ENCODE peak calls at places on chromosomes 6 and 20, in five cellular contexts. U is prostate gland, C is NCI-H446, G is AG04450, T is GM04504. P is an unnamed sample.

GRCh38 chr6:32941412-32941784 is 570 bp upstream of the HLA-DMB start:
- DNase-seq in T (no peak), U (no peak), C (no peak), G (no peak), P (no peak)

GRCh38 chr20:10604865-10605440 is 68.8 kb downstream of the JAG1 start:
- DNase-seq in G (no peak), C (no peak), U (no peak), T (no peak), P (no peak)

GRCh38 chr20:39048000-39048696 is 86.0 kb downstream of the DHX35 start:
- DNase-seq in C (peak; percentile 89), G (peak; percentile 58), U (peak; percentile 62), T (peak; percentile 53), P (peak; percentile 68)

GRCh38 chr20:49646528-49646927 is 67.2 kb downstream of the B4GALT5 start:
- DNase-seq in T (no peak), G (no peak), C (no peak), U (no peak), P (no peak)

GRCh38 chr6:130366011-130366963 is at the start of gene TMEM200A:
- DNase-seq in G (no peak), U (no peak), T (peak; percentile 36), C (no peak), P (no peak)

GRCh38 chr20:64247970-64248841 is 7.3 kb upstream of the PCMTD2 start:
- DNase-seq in U (no peak), C (no peak), G (no peak), T (no peak), P (no peak)

GRCh38 chr20:41183391-41183790 is 46.0 kb downstream of the PLCG1 start:
- DNase-seq in G (no peak), U (no peak), T (no peak), C (no peak), P (no peak)

GRCh38 chr6:30213999-30214982 is 1.1 kb upstream of the TRIM26 start:
- DNase-seq in T (no peak), C (peak; percentile 10), G (peak; percentile 18), U (peak; percentile 77), P (peak; percentile 83)

GRCh38 chr20:45924391-45925261 is 9.9 kb upstream of the PCIF1 start:
- DNase-seq in U (no peak), T (no peak), C (peak; percentile 41), G (no peak), P (no peak)

GRCh38 chr20:41055679-41056078 is 27.1 kb downstream of the TOP1 start:
- DNase-seq in C (no peak), T (no peak), G (no peak), U (no peak), P (no peak)

GRCh38 chr6:109793793-109794192 is 102.7 kb downstream of the FIG4 start:
- DNase-seq in C (peak; percentile 58), G (peak; percentile 73), T (peak; percentile 90), U (peak; percentile 45), P (peak; percentile 42)

GRCh38 chr6:142927274-142927586 is 17.7 kb downstream of the HIVEP2 start:
- DNase-seq in T (no peak), G (no peak), U (no peak), C (no peak), P (no peak)

GRCh38 chr20:18908109-18908508 is 94.5 kb downstream of the SCP2D1 start:
- DNase-seq in U (no peak), C (no peak), G (no peak), T (no peak), P (no peak)

GRCh38 chr20:35504751-35505150 is 24.7 kb downstream of the C20orf173 start:
- DNase-seq in T (no peak), C (peak; percentile 28), G (no peak), U (no peak), P (no peak)

GRCh38 chr6:101417899-101418298 is 24.4 kb downstream of the GRIK2 start:
- DNase-seq in G (no peak), T (no peak), C (no peak), U (no peak), P (no peak)

GRCh38 chr6:81758221-81758620 is 5.7 kb upstream of the TENT5A start:
- DNase-seq in U (no peak), T (no peak), G (no peak), C (no peak), P (no peak)

GRCh38 chr20:4546786-4547185 is 174.9 kb upstream of the PRND start:
- DNase-seq in U (no peak), C (no peak), T (peak; percentile 57), G (peak; percentile 47), P (no peak)

GRCh38 chr20:44810061-44810390 is 320 bp downstream of the RIMS4 start:
- DNase-seq in T (no peak), C (no peak), G (no peak), U (no peak), P (no peak)

GRCh38 chr6:37006793-37007339 is 1.4 kb downstream of the FGD2 start:
- DNase-seq in T (no peak), G (no peak), U (no peak), C (no peak), P (no peak)

GRCh38 chr6:79969784-79970183 is 22.4 kb upstream of the ELOVL4 start:
- DNase-seq in T (no peak), G (no peak), C (no peak), U (no peak), P (no peak)

P was measured in putamen.